ENCODE peak calls at places on chromosomes 16 and 17, in five cellular contexts. L is fibroblast of the aortic adventitia, Y is psoas muscle, U is mammary epithelial cell, P is AG04450. D is an unnamed sample.

GRCh38 chr17:16464641-16465312 is 27.2 kb downstream of the LRRC75A start:
- DNase-seq in U (no peak), Y (no peak), P (no peak), L (no peak), D (no peak)

GRCh38 chr16:86020971-86021370 is 122.0 kb downstream of the IRF8 start:
- DNase-seq in P (no peak), U (no peak), L (no peak), Y (no peak), D (no peak)

GRCh38 chr16:58306327-58306726 is 11.5 kb upstream of the PRSS54 start:
- DNase-seq in Y (no peak), U (peak), L (peak), P (no peak), D (no peak)

GRCh38 chr17:61378658-61379456 is 20.8 kb upstream of the TBX2 start:
- DNase-seq in P (no peak), U (no peak), Y (no peak), L (no peak), D (peak)

GRCh38 chr16:15782573-15783365 is 74.1 kb downstream of the MYH11 start:
- DNase-seq in Y (no peak), L (no peak), U (no peak), P (no peak), D (no peak)

GRCh38 chr17:17388657-17389496 is 85.7 kb downstream of the NT5M start:
- DNase-seq in L (no peak), Y (peak), U (no peak), P (no peak), D (no peak)

GRCh38 chr17:82332669-82333278 is 792 bp downstream of the SECTM1 start:
- DNase-seq in Y (no peak), P (no peak), L (peak), U (peak), D (peak)

GRCh38 chr17:41773731-41774193 is 12.7 kb downstream of the JUP start:
- DNase-seq in U (peak), Y (no peak), L (no peak), P (no peak), D (no peak)

GRCh38 chr17:78154903-78155811 is 9.0 kb downstream of the C17orf99 start:
- DNase-seq in P (no peak), U (peak), Y (no peak), L (no peak), D (no peak)

GRCh38 chr16:53090591-53091507 is 36.1 kb downstream of the CHD9 start:
- DNase-seq in Y (peak), P (peak), U (peak), L (peak), D (peak)

GRCh38 chr16:15689290-15689689 is 39.2 kb downstream of the NDE1 start:
- DNase-seq in P (no peak), L (no peak), Y (no peak), U (no peak), D (no peak)

GRCh38 chr17:82734987-82735866 is at the start of gene FN3K:
- DNase-seq in L (peak), U (peak), P (peak), Y (peak), D (peak)

GRCh38 chr17:32385121-32385520 is 35.2 kb downstream of the ZNF207 start:
- DNase-seq in Y (no peak), U (no peak), P (no peak), L (no peak), D (no peak)

GRCh38 chr17:75910699-75911098 is 6.0 kb upstream of the MRPL38 start:
- DNase-seq in U (no peak), Y (no peak), P (no peak), L (no peak), D (no peak)

GRCh38 chr16:4614571-4615388 is at the start of gene UBALD1:
- DNase-seq in U (peak), P (peak), L (peak), Y (peak), D (peak)

GRCh38 chr16:75116081-75116910 is at the start of gene LDHD:
- DNase-seq in U (peak), Y (peak), P (no peak), L (peak), D (peak)

GRCh38 chr16:75113541-75114121 is 2.9 kb downstream of the LDHD start:
- DNase-seq in U (no peak), P (no peak), Y (no peak), L (no peak), D (no peak)

GRCh38 chr16:75114179-75114945 is 2.2 kb downstream of the LDHD start:
- DNase-seq in Y (no peak), L (no peak), P (no peak), U (no peak), D (no peak)

GRCh38 chr16:75116911-75117245 is 298 bp upstream of the LDHD start:
- DNase-seq in P (no peak), U (no peak), L (no peak), Y (no peak), D (no peak)

DNA sequence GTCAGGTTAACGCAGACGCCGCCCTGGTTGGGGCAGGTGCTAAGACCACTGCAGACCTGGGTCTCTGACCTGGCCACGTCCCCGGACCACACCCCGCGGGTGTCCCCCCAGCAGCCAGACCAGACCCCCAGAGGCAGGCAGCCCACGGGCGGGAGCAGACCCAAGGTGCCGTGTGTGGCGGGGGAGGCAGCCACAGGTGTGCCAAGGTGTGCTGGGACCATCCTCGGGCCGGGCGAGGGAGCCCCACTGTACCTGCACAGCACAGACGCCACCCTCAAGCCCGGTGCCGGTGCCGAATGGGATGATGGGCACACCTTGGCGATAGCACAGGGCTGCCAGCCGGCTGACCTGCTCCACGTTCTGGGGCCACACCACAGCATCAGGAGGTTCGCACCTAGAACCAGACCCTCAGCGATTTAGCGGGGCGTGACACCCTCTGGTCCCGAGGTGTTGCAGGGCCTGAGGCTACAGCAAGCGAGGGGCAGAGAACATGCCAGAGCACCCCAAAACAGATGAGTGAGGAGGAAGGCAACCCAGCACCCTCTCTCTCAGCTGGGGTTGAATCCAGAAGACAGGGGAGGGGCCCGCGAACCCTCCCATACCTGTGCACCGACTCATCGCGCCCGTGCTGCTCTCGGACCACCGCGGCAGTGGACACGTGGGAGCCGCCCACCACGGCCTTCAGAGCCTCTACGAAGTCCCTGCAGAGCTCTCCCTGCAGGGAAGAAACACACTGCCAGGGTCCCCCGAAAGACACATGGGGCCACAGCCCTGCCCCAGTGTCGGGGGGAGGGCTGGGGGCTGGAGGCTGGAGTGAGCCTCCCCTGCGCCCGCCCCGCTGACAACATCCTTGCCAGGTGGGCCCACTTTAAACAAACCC is 1.4 kb downstream of the LDHD start:
- DNase-seq in L (no peak), P (no peak), U (no peak), Y (no peak), D (no peak)
- H3K4me3 ChIP-seq in L (no peak), P (no peak), U (no peak), Y (peak), D (peak)

GRCh38 chr16:87956771-87957279 is 5.6 kb downstream of the BANP start:
- DNase-seq in L (peak), Y (no peak), U (no peak), P (no peak), D (no peak)
- TF ChIP-seq CTCF in L (peak), Y (no peak), U (peak), P (peak), D (no peak)

GRCh38 chr17:48603959-48604769 is 622 bp downstream of the HOXB6 start:
- DNase-seq in P (no peak), L (no peak), Y (no peak), U (no peak), D (no peak)
- H3K4me3 ChIP-seq in P (peak), L (peak), Y (peak), U (no peak), D (peak)

DNA sequence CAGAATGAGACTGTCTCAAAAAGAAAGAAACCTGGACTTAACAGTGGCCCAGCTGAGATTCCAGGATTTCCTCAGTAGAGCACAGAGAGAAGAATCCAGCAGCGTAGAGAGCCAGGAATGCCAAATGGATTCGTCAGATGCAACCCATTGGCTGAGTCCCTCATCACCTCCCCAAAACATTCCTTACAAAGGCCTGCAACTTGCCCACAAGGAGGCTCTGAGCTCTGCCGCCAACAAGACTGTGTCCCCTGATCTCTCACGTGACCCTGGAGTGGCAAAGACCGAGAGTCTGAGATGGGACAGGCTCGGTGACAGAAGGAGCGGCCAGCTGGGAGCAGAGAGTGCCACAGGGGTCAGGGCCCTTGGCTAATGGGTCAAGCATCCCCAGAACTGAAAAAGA is 6.9 kb upstream of the CHMP6 start:
- DNase-seq in Y (peak), P (peak), L (peak), U (peak), D (no peak)
- TF ChIP-seq CTCF in Y (no peak), P (peak), L (peak), U (no peak), D (no peak)

GRCh38 chr16:17072104-17072503 is 398.7 kb downstream of the XYLT1 start:
- DNase-seq in Y (no peak), U (peak), P (no peak), L (no peak), D (no peak)

GRCh38 chr16:17068524-17068923 is 402.2 kb downstream of the XYLT1 start:
- DNase-seq in Y (no peak), P (no peak), L (no peak), U (no peak), D (no peak)

GRCh38 chr16:17076121-17076757 is 394.5 kb downstream of the XYLT1 start:
- DNase-seq in Y (no peak), L (no peak), P (no peak), U (no peak), D (no peak)

GRCh38 chr16:17067882-17068281 is 402.9 kb downstream of the XYLT1 start:
- DNase-seq in U (no peak), P (no peak), Y (no peak), L (no peak), D (no peak)

DNA sequence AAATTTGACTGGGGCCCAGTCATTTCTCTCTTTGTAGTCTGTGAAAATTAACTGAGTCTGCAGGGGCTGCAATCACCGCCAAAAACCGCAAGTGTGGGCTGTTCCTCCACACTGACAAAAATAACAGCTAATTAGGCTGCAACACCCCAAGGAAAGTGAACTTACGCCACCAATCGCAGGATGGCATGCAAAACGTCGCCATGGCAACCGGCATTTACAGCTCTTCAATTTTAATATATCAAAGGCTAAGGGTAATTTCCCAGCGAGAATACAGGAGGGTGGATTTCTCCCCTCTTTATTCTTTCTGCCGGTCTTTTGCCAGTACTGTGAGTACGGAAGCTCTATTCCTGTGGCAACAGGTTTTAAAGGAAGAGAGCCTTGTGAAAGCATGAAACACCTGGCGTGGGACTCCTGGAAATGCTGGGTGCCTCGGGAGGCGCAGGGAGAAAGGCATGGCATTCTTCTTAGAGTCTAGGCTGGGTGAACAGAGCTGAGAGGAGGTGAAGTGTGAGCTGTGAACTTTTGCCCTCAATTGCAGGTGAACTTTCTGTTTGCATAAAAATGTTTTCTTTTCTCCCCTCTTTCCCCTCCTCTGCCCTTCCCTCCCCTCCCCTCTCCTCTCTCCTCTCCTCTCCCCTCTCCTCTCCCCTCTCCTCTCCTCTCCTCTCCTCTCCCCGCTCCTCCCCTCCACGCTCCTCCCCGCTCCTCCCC is 399.7 kb downstream of the XYLT1 start:
- DNase-seq in L (no peak), P (no peak), Y (no peak), U (peak), D (peak)
- H3K4me3 ChIP-seq in L (no peak), P (no peak), Y (no peak), U (no peak), D (peak)

D was measured in lower lobe of right lung.